ENCODE peak calls at places on chromosomes 3 and 15, in five cellular contexts. One of them, this sample, is unnamed.

GRCh38 chr3:182092662-182093262 is 381.0 kb downstream of the SOX2 start:
- DNase-seq in neural progenitor cell: peak
- DNase-seq in AG10803: no peak
- DNase-seq in HL-60: no peak
- DNase-seq in lung: no peak
- DNase-seq in this sample: no peak

GRCh38 chr3:64438837-64439236 is 213.6 kb upstream of the PRICKLE2 start:
- DNase-seq in neural progenitor cell: peak
- DNase-seq in AG10803: no peak
- DNase-seq in HL-60: no peak
- DNase-seq in lung: no peak
- DNase-seq in this sample: no peak

GRCh38 chr15:43006991-43007390 is 86.4 kb upstream of the TTBK2 start:
- DNase-seq in neural progenitor cell: no peak
- DNase-seq in AG10803: no peak
- DNase-seq in HL-60: no peak
- DNase-seq in lung: no peak
- DNase-seq in this sample: no peak

GRCh38 chr3:107436029-107436428 is 58.8 kb downstream of the CCDC54 start:
- DNase-seq in neural progenitor cell: no peak
- DNase-seq in AG10803: no peak
- DNase-seq in HL-60: no peak
- DNase-seq in lung: no peak
- DNase-seq in this sample: no peak

GRCh38 chr3:81568378-81568777 is 193.1 kb downstream of the GBE1 start:
- DNase-seq in neural progenitor cell: no peak
- DNase-seq in AG10803: no peak
- DNase-seq in HL-60: no peak
- DNase-seq in lung: no peak
- DNase-seq in this sample: no peak

GRCh38 chr3:187735837-187736236 is 9.4 kb downstream of the BCL6 start:
- DNase-seq in neural progenitor cell: no peak
- DNase-seq in AG10803: no peak
- DNase-seq in HL-60: no peak
- DNase-seq in lung: no peak
- DNase-seq in this sample: no peak

GRCh38 chr3:175186511-175186910 is 327.4 kb downstream of the NAALADL2 start:
- DNase-seq in neural progenitor cell: no peak
- DNase-seq in AG10803: no peak
- DNase-seq in HL-60: no peak
- DNase-seq in lung: no peak
- DNase-seq in this sample: no peak

GRCh38 chr3:45962033-45962432 is 18.8 kb downstream of the CXCR6 start:
- DNase-seq in neural progenitor cell: no peak
- DNase-seq in AG10803: no peak
- DNase-seq in HL-60: no peak
- DNase-seq in lung: no peak
- DNase-seq in this sample: no peak

GRCh38 chr3:88810455-88810854 is 297.0 kb upstream of the EPHA3 start:
- DNase-seq in neural progenitor cell: no peak
- DNase-seq in AG10803: no peak
- DNase-seq in HL-60: no peak
- DNase-seq in lung: no peak
- DNase-seq in this sample: no peak

GRCh38 chr3:100260081-100260684 is 609 bp upstream of the TBC1D23 start:
- DNase-seq in neural progenitor cell: peak
- DNase-seq in AG10803: peak
- DNase-seq in HL-60: no peak
- DNase-seq in lung: peak
- DNase-seq in this sample: no peak

GRCh38 chr3:112089956-112090898 is 4.0 kb downstream of the C3orf52 start:
- DNase-seq in neural progenitor cell: no peak
- DNase-seq in AG10803: no peak
- DNase-seq in HL-60: no peak
- DNase-seq in lung: no peak
- DNase-seq in this sample: no peak

GRCh38 chr15:78750566-78750965 is 60.7 kb downstream of the ADAMTS7 start:
- DNase-seq in neural progenitor cell: no peak
- DNase-seq in AG10803: no peak
- DNase-seq in HL-60: no peak
- DNase-seq in lung: no peak
- DNase-seq in this sample: no peak

GRCh38 chr15:88911766-88912118 is 1.4 kb downstream of the MFGE8 start:
- DNase-seq in neural progenitor cell: peak
- DNase-seq in AG10803: no peak
- DNase-seq in HL-60: no peak
- DNase-seq in lung: no peak
- DNase-seq in this sample: no peak

GRCh38 chr15:40087991-40088928 is 20.4 kb downstream of the BMF start:
- DNase-seq in neural progenitor cell: no peak
- DNase-seq in AG10803: no peak
- DNase-seq in HL-60: no peak
- DNase-seq in lung: no peak
- DNase-seq in this sample: no peak

GRCh38 chr3:183548262-183548769 is 7.2 kb downstream of the KLHL6 start:
- DNase-seq in neural progenitor cell: peak
- DNase-seq in AG10803: peak
- DNase-seq in HL-60: no peak
- DNase-seq in lung: no peak
- DNase-seq in this sample: peak

GRCh38 chr3:21954709-21955108 is 203.7 kb upstream of the ZNF385D start:
- DNase-seq in neural progenitor cell: no peak
- DNase-seq in AG10803: peak
- DNase-seq in HL-60: no peak
- DNase-seq in lung: no peak
- DNase-seq in this sample: peak

GRCh38 chr3:87333393-87333892 is 57.1 kb upstream of the POU1F1 start:
- DNase-seq in neural progenitor cell: no peak
- DNase-seq in AG10803: peak
- DNase-seq in HL-60: no peak
- DNase-seq in lung: no peak
- DNase-seq in this sample: peak

GRCh38 chr3:10357592-10358308 is 36.8 kb upstream of the SEC13 start:
- DNase-seq in neural progenitor cell: no peak
- DNase-seq in AG10803: peak
- DNase-seq in HL-60: peak
- DNase-seq in lung: no peak
- DNase-seq in this sample: peak

GRCh38 chr3:44069276-44069675 is 172.4 kb upstream of the TOPAZ1 start:
- DNase-seq in neural progenitor cell: no peak
- DNase-seq in AG10803: no peak
- DNase-seq in HL-60: no peak
- DNase-seq in lung: no peak
- DNase-seq in this sample: no peak

GRCh38 chr3:76700323-76700722 is 339.6 kb upstream of the ROBO2 start:
- DNase-seq in neural progenitor cell: no peak
- DNase-seq in AG10803: no peak
- DNase-seq in HL-60: no peak
- DNase-seq in lung: no peak
- DNase-seq in this sample: no peak
- H3K4me3 ChIP-seq in neural progenitor cell: no peak
- H3K4me3 ChIP-seq in AG10803: no peak
- H3K4me3 ChIP-seq in HL-60: no peak
- H3K4me3 ChIP-seq in lung: no peak
- H3K4me3 ChIP-seq in this sample: no peak

DNA sequence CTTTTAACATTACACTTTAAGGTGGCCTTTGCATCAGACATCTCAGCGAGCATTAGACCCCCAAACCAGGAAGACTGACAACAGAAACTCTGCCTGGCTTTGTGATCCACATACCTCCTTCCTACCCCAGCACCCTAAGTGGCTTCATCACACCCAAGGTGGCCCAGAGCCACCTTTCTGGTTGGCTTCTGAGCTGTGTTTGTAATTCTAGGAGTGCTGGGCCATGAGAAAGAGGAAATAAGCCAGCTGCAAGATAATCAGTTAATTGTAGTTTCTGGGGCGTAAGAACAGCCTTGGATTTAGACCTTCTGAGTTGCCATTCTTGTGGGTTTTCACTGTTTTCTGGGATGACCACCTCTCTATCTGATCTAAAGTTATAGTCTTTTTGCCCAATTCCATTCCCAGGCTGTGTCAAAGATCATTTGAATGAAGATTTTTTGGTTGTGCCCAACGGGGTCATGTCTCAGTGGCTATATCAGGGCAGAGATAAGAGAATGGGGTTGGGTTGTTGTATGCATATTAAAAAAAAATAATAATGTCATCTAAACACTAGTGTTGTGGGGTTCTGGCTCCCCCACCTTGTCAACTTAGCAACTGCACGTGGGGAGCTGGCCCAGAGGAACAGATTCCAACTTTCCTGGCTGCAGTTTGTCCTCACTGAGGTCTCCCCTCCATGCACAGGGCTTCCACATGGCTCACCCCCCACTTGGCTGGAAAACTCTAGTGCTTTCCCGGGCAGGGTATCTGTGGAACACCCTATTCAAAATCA is 234.8 kb upstream of the WNT5A start:
- DNase-seq in neural progenitor cell: peak
- DNase-seq in AG10803: peak
- DNase-seq in HL-60: no peak
- DNase-seq in lung: peak
- DNase-seq in this sample: no peak
- TF ChIP-seq CTCF in neural progenitor cell: peak
- TF ChIP-seq CTCF in AG10803: peak
- TF ChIP-seq CTCF in HL-60: no peak
- TF ChIP-seq CTCF in lung: peak
- TF ChIP-seq CTCF in this sample: peak

GRCh38 chr15:55958349-55958748 is 35.1 kb downstream of the NEDD4 start:
- DNase-seq in neural progenitor cell: no peak
- DNase-seq in AG10803: no peak
- DNase-seq in HL-60: no peak
- DNase-seq in lung: no peak
- DNase-seq in this sample: no peak
- H3K4me3 ChIP-seq in neural progenitor cell: no peak
- H3K4me3 ChIP-seq in AG10803: no peak
- H3K4me3 ChIP-seq in HL-60: no peak
- H3K4me3 ChIP-seq in lung: no peak
- H3K4me3 ChIP-seq in this sample: no peak

GRCh38 chr15:31296304-31297220 is 30.1 kb upstream of the KLF13 start:
- DNase-seq in neural progenitor cell: peak
- DNase-seq in AG10803: no peak
- DNase-seq in HL-60: no peak
- DNase-seq in lung: peak
- DNase-seq in this sample: no peak
- TF ChIP-seq CTCF in neural progenitor cell: no peak
- TF ChIP-seq CTCF in AG10803: no peak
- TF ChIP-seq CTCF in HL-60: no peak
- TF ChIP-seq CTCF in lung: no peak
- TF ChIP-seq CTCF in this sample: no peak